ENCODE peak calls at places on chromosomes 6 and 20, in ten cellular contexts. B is GM03348; F is HEK293T; L is naive thymus-derived CD8-positive, alpha-beta T cell; V is HCT116; M is mucosa of gallbladder; P is T follicular helper cell; R is NCI-H1092 treated with DMSO at 0.1 percent for 48 hours; H is SW480; T is Kasumi-1. W is an unnamed sample.

GRCh38 chr6:137161975-137162374 is 11.5 kb downstream of the IL22RA2 start:
- DNase-seq in H (no peak), P (no peak), B (no peak), V (no peak), L (no peak), M (no peak), F (no peak), R (no peak), T (no peak), W (no peak)

GRCh38 chr20:52958206-52958605 is 14.0 kb upstream of the TSHZ2 start:
- DNase-seq in L (no peak), V (no peak), M (no peak), H (no peak), F (no peak), T (no peak), B (no peak), P (no peak), R (no peak), W (no peak)

GRCh38 chr6:158911746-158912158 is 88.2 kb downstream of the RSPH3 start:
- DNase-seq in V (no peak), L (peak; percentile 20), T (no peak), F (no peak), P (no peak), B (no peak), M (no peak), R (peak; percentile 18), H (peak; percentile 47), W (no peak)

GRCh38 chr6:53796791-53797190 is 2.0 kb downstream of the LRRC1 start:
- DNase-seq in F (no peak), V (no peak), R (no peak), H (no peak), T (no peak), P (no peak), L (no peak), M (no peak), B (no peak), W (no peak)

GRCh38 chr6:21971540-21971939 is 325.3 kb downstream of the PRL start:
- DNase-seq in P (no peak), L (no peak), T (no peak), M (no peak), F (no peak), B (no peak), H (no peak), R (no peak), V (no peak), W (no peak)

GRCh38 chr20:1694672-1695071 is 37.1 kb upstream of the SIRPG start:
- DNase-seq in P (no peak), B (no peak), L (no peak), V (no peak), R (no peak), F (no peak), T (no peak), H (no peak), M (no peak), W (no peak)

GRCh38 chr6:128899651-128900050 is 16.7 kb downstream of the LAMA2 start:
- DNase-seq in F (no peak), M (no peak), T (no peak), L (no peak), R (no peak), B (peak; percentile 44), V (no peak), H (no peak), P (no peak), W (no peak)

GRCh38 chr6:125752773-125753172 is 3.3 kb downstream of the HEY2 start:
- DNase-seq in T (no peak), V (no peak), F (no peak), M (no peak), L (no peak), H (no peak), B (no peak), R (no peak), P (no peak), W (no peak)

GRCh38 chr6:154569136-154569862 is 58.8 kb upstream of the CNKSR3 start:
- DNase-seq in P (no peak), V (no peak), H (no peak), T (no peak), M (peak; percentile 60), R (peak; percentile 20), F (no peak), L (no peak), B (no peak), W (no peak)

GRCh38 chr6:151832710-151833109 is 25.2 kb downstream of the ESR1 start:
- DNase-seq in P (no peak), M (no peak), V (no peak), T (no peak), F (no peak), L (no peak), B (no peak), H (no peak), R (no peak), W (no peak)

GRCh38 chr6:121223930-121224329 is 110.3 kb downstream of the TBC1D32 start:
- DNase-seq in F (no peak), B (no peak), V (no peak), H (no peak), L (no peak), R (no peak), M (no peak), P (no peak), T (no peak), W (no peak)

GRCh38 chr6:14108571-14109410 is 8.8 kb upstream of the CD83 start:
- DNase-seq in M (no peak), B (no peak), H (no peak), F (no peak), R (peak; percentile 28), P (no peak), V (no peak), T (peak; percentile 93), L (no peak), W (no peak)

GRCh38 chr6:37878150-37878710 is 58.7 kb downstream of the ZFAND3 start:
- DNase-seq in P (no peak), V (no peak), F (peak; percentile 10), M (no peak), T (no peak), B (peak; percentile 24), L (no peak), H (no peak), R (no peak), W (no peak)